ENCODE peak calls at places on chromosome 19, in nine cellular contexts. One of them, this sample, is unnamed.

GRCh38 chr19:2170219-2170618 is 6.5 kb downstream of the DOT1L start:
- DNase-seq in RWPE1: no peak
- DNase-seq in K562: no peak
- DNase-seq in choroid plexus epithelial cell: no peak
- DNase-seq in fibroblast of lung: no peak
- DNase-seq in MM.1S: no peak
- DNase-seq in endothelial cell: no peak
- DNase-seq in retinal pigment epithelial cell: no peak
- DNase-seq in foreskin fibroblast: no peak
- DNase-seq in this sample: no peak

GRCh38 chr19:41431426-41432386 is 4.5 kb upstream of the B3GNT8 start:
- DNase-seq in RWPE1: peak
- DNase-seq in K562: peak
- DNase-seq in choroid plexus epithelial cell: peak
- DNase-seq in fibroblast of lung: no peak
- DNase-seq in MM.1S: no peak
- DNase-seq in endothelial cell: no peak
- DNase-seq in retinal pigment epithelial cell: no peak
- DNase-seq in foreskin fibroblast: peak
- DNase-seq in this sample: no peak

GRCh38 chr19:15498156-15498858 is 10.0 kb upstream of the CYP4F22 start:
- DNase-seq in RWPE1: no peak
- DNase-seq in K562: no peak
- DNase-seq in choroid plexus epithelial cell: no peak
- DNase-seq in fibroblast of lung: no peak
- DNase-seq in MM.1S: no peak
- DNase-seq in endothelial cell: no peak
- DNase-seq in retinal pigment epithelial cell: no peak
- DNase-seq in foreskin fibroblast: no peak
- DNase-seq in this sample: no peak

GRCh38 chr19:28332351-28332750 is 880.6 kb downstream of the UQCRFS1 start:
- DNase-seq in RWPE1: no peak
- DNase-seq in K562: no peak
- DNase-seq in choroid plexus epithelial cell: no peak
- DNase-seq in fibroblast of lung: no peak
- DNase-seq in MM.1S: no peak
- DNase-seq in endothelial cell: no peak
- DNase-seq in retinal pigment epithelial cell: no peak
- DNase-seq in foreskin fibroblast: no peak
- DNase-seq in this sample: no peak

GRCh38 chr19:55289117-55289796 is 5.5 kb downstream of the BRSK1 start:
- DNase-seq in RWPE1: no peak
- DNase-seq in K562: no peak
- DNase-seq in choroid plexus epithelial cell: no peak
- DNase-seq in fibroblast of lung: no peak
- DNase-seq in MM.1S: no peak
- DNase-seq in endothelial cell: no peak
- DNase-seq in retinal pigment epithelial cell: no peak
- DNase-seq in foreskin fibroblast: no peak
- DNase-seq in this sample: no peak

GRCh38 chr19:28687296-28687695 is 525.7 kb downstream of the UQCRFS1 start:
- DNase-seq in RWPE1: no peak
- DNase-seq in K562: no peak
- DNase-seq in choroid plexus epithelial cell: peak
- DNase-seq in fibroblast of lung: no peak
- DNase-seq in MM.1S: no peak
- DNase-seq in endothelial cell: no peak
- DNase-seq in retinal pigment epithelial cell: no peak
- DNase-seq in foreskin fibroblast: no peak
- DNase-seq in this sample: no peak

GRCh38 chr19:38869160-38869835 is 8.8 kb downstream of the RINL start:
- DNase-seq in RWPE1: no peak
- DNase-seq in K562: no peak
- DNase-seq in choroid plexus epithelial cell: no peak
- DNase-seq in fibroblast of lung: no peak
- DNase-seq in MM.1S: no peak
- DNase-seq in endothelial cell: no peak
- DNase-seq in retinal pigment epithelial cell: no peak
- DNase-seq in foreskin fibroblast: no peak
- DNase-seq in this sample: no peak

GRCh38 chr19:17555929-17556813 is 722 bp downstream of the COLGALT1 start:
- DNase-seq in RWPE1: no peak
- DNase-seq in K562: peak
- DNase-seq in choroid plexus epithelial cell: peak
- DNase-seq in fibroblast of lung: peak
- DNase-seq in MM.1S: peak
- DNase-seq in endothelial cell: peak
- DNase-seq in retinal pigment epithelial cell: no peak
- DNase-seq in foreskin fibroblast: peak
- DNase-seq in this sample: peak

GRCh38 chr19:18697680-18698079 is 14.2 kb downstream of the CRTC1 start:
- DNase-seq in RWPE1: no peak
- DNase-seq in K562: no peak
- DNase-seq in choroid plexus epithelial cell: no peak
- DNase-seq in fibroblast of lung: no peak
- DNase-seq in MM.1S: no peak
- DNase-seq in endothelial cell: no peak
- DNase-seq in retinal pigment epithelial cell: no peak
- DNase-seq in foreskin fibroblast: no peak
- DNase-seq in this sample: no peak

GRCh38 chr19:5292843-5293606 is 47.6 kb downstream of the PTPRS start:
- DNase-seq in RWPE1: peak
- DNase-seq in K562: peak
- DNase-seq in choroid plexus epithelial cell: peak
- DNase-seq in fibroblast of lung: peak
- DNase-seq in MM.1S: no peak
- DNase-seq in endothelial cell: peak
- DNase-seq in retinal pigment epithelial cell: no peak
- DNase-seq in foreskin fibroblast: peak
- DNase-seq in this sample: peak

GRCh38 chr19:42255766-42256750 is 1.1 kb upstream of the ERF start:
- DNase-seq in RWPE1: no peak
- DNase-seq in K562: no peak
- DNase-seq in choroid plexus epithelial cell: peak
- DNase-seq in fibroblast of lung: peak
- DNase-seq in MM.1S: peak
- DNase-seq in endothelial cell: peak
- DNase-seq in retinal pigment epithelial cell: no peak
- DNase-seq in foreskin fibroblast: no peak
- DNase-seq in this sample: peak

GRCh38 chr19:14775855-14776254 is 2.5 kb downstream of the ADGRE2 start:
- DNase-seq in RWPE1: no peak
- DNase-seq in K562: peak
- DNase-seq in choroid plexus epithelial cell: no peak
- DNase-seq in fibroblast of lung: no peak
- DNase-seq in MM.1S: no peak
- DNase-seq in endothelial cell: no peak
- DNase-seq in retinal pigment epithelial cell: no peak
- DNase-seq in foreskin fibroblast: no peak
- DNase-seq in this sample: no peak

GRCh38 chr19:3094638-3095374 is 644 bp downstream of the GNA11 start:
- DNase-seq in RWPE1: no peak
- DNase-seq in K562: no peak
- DNase-seq in choroid plexus epithelial cell: peak
- DNase-seq in fibroblast of lung: peak
- DNase-seq in MM.1S: no peak
- DNase-seq in endothelial cell: peak
- DNase-seq in retinal pigment epithelial cell: no peak
- DNase-seq in foreskin fibroblast: no peak
- DNase-seq in this sample: no peak

GRCh38 chr19:2527716-2528115 is 51.8 kb downstream of the GADD45B start:
- DNase-seq in RWPE1: no peak
- DNase-seq in K562: no peak
- DNase-seq in choroid plexus epithelial cell: no peak
- DNase-seq in fibroblast of lung: no peak
- DNase-seq in MM.1S: no peak
- DNase-seq in endothelial cell: no peak
- DNase-seq in retinal pigment epithelial cell: no peak
- DNase-seq in foreskin fibroblast: no peak
- DNase-seq in this sample: no peak

GRCh38 chr19:3403489-3404323 is 37.3 kb downstream of the NFIC start:
- DNase-seq in RWPE1: no peak
- DNase-seq in K562: peak
- DNase-seq in choroid plexus epithelial cell: peak
- DNase-seq in fibroblast of lung: peak
- DNase-seq in MM.1S: no peak
- DNase-seq in endothelial cell: no peak
- DNase-seq in retinal pigment epithelial cell: peak
- DNase-seq in foreskin fibroblast: peak
- DNase-seq in this sample: no peak

GRCh38 chr19:38831142-38831605 is 420 bp downstream of the ECH1 start:
- DNase-seq in RWPE1: peak
- DNase-seq in K562: peak
- DNase-seq in choroid plexus epithelial cell: peak
- DNase-seq in fibroblast of lung: peak
- DNase-seq in MM.1S: no peak
- DNase-seq in endothelial cell: peak
- DNase-seq in retinal pigment epithelial cell: no peak
- DNase-seq in foreskin fibroblast: peak
- DNase-seq in this sample: peak

GRCh38 chr19:8489591-8490394 is 12.6 kb downstream of the PRAM1 start:
- DNase-seq in RWPE1: peak
- DNase-seq in K562: no peak
- DNase-seq in choroid plexus epithelial cell: no peak
- DNase-seq in fibroblast of lung: no peak
- DNase-seq in MM.1S: no peak
- DNase-seq in endothelial cell: no peak
- DNase-seq in retinal pigment epithelial cell: no peak
- DNase-seq in foreskin fibroblast: no peak
- DNase-seq in this sample: no peak

GRCh38 chr19:8490395-8490760 is 12.1 kb downstream of the PRAM1 start:
- DNase-seq in RWPE1: no peak
- DNase-seq in K562: no peak
- DNase-seq in choroid plexus epithelial cell: no peak
- DNase-seq in fibroblast of lung: no peak
- DNase-seq in MM.1S: no peak
- DNase-seq in endothelial cell: no peak
- DNase-seq in retinal pigment epithelial cell: no peak
- DNase-seq in foreskin fibroblast: no peak
- DNase-seq in this sample: no peak

GRCh38 chr19:8494158-8494557 is 8.3 kb downstream of the PRAM1 start:
- DNase-seq in RWPE1: no peak
- DNase-seq in K562: no peak
- DNase-seq in choroid plexus epithelial cell: no peak
- DNase-seq in fibroblast of lung: no peak
- DNase-seq in MM.1S: no peak
- DNase-seq in endothelial cell: no peak
- DNase-seq in retinal pigment epithelial cell: no peak
- DNase-seq in foreskin fibroblast: no peak
- DNase-seq in this sample: no peak

GRCh38 chr19:8490873-8491272 is 11.6 kb downstream of the PRAM1 start:
- DNase-seq in RWPE1: no peak
- DNase-seq in K562: no peak
- DNase-seq in choroid plexus epithelial cell: no peak
- DNase-seq in fibroblast of lung: no peak
- DNase-seq in MM.1S: no peak
- DNase-seq in endothelial cell: no peak
- DNase-seq in retinal pigment epithelial cell: no peak
- DNase-seq in foreskin fibroblast: no peak
- DNase-seq in this sample: no peak

GRCh38 chr19:8491574-8491973 is 10.9 kb downstream of the PRAM1 start:
- DNase-seq in RWPE1: no peak
- DNase-seq in K562: no peak
- DNase-seq in choroid plexus epithelial cell: no peak
- DNase-seq in fibroblast of lung: no peak
- DNase-seq in MM.1S: no peak
- DNase-seq in endothelial cell: no peak
- DNase-seq in retinal pigment epithelial cell: no peak
- DNase-seq in foreskin fibroblast: no peak
- DNase-seq in this sample: no peak
- TF ChIP-seq CTCF in RWPE1: no peak
- TF ChIP-seq CTCF in K562: no peak
- TF ChIP-seq CTCF in choroid plexus epithelial cell: no peak
- TF ChIP-seq CTCF in fibroblast of lung: no peak
- TF ChIP-seq CTCF in MM.1S: no peak
- TF ChIP-seq CTCF in endothelial cell: no peak
- TF ChIP-seq CTCF in retinal pigment epithelial cell: no peak
- TF ChIP-seq CTCF in foreskin fibroblast: no peak
- TF ChIP-seq CTCF in this sample: no peak

GRCh38 chr19:45103625-45104319 is 10.8 kb downstream of the PPP1R37 start:
- DNase-seq in RWPE1: no peak
- DNase-seq in K562: no peak
- DNase-seq in choroid plexus epithelial cell: no peak
- DNase-seq in fibroblast of lung: no peak
- DNase-seq in MM.1S: no peak
- DNase-seq in endothelial cell: no peak
- DNase-seq in retinal pigment epithelial cell: peak
- DNase-seq in foreskin fibroblast: no peak
- DNase-seq in this sample: no peak
- TF ChIP-seq CTCF in RWPE1: no peak
- TF ChIP-seq CTCF in K562: no peak
- TF ChIP-seq CTCF in choroid plexus epithelial cell: peak
- TF ChIP-seq CTCF in fibroblast of lung: no peak
- TF ChIP-seq CTCF in MM.1S: no peak
- TF ChIP-seq CTCF in endothelial cell: no peak
- TF ChIP-seq CTCF in retinal pigment epithelial cell: peak
- TF ChIP-seq CTCF in foreskin fibroblast: no peak
- TF ChIP-seq CTCF in this sample: no peak

GRCh38 chr19:13334801-13335481 is 171.3 kb downstream of the CACNA1A start:
- DNase-seq in RWPE1: no peak
- DNase-seq in K562: no peak
- DNase-seq in choroid plexus epithelial cell: no peak
- DNase-seq in fibroblast of lung: no peak
- DNase-seq in MM.1S: no peak
- DNase-seq in endothelial cell: no peak
- DNase-seq in retinal pigment epithelial cell: no peak
- DNase-seq in foreskin fibroblast: no peak
- DNase-seq in this sample: no peak
- TF ChIP-seq CTCF in RWPE1: no peak
- TF ChIP-seq CTCF in K562: peak
- TF ChIP-seq CTCF in choroid plexus epithelial cell: no peak
- TF ChIP-seq CTCF in fibroblast of lung: no peak
- TF ChIP-seq CTCF in MM.1S: no peak
- TF ChIP-seq CTCF in endothelial cell: peak
- TF ChIP-seq CTCF in retinal pigment epithelial cell: no peak
- TF ChIP-seq CTCF in foreskin fibroblast: no peak
- TF ChIP-seq CTCF in this sample: no peak

DNA sequence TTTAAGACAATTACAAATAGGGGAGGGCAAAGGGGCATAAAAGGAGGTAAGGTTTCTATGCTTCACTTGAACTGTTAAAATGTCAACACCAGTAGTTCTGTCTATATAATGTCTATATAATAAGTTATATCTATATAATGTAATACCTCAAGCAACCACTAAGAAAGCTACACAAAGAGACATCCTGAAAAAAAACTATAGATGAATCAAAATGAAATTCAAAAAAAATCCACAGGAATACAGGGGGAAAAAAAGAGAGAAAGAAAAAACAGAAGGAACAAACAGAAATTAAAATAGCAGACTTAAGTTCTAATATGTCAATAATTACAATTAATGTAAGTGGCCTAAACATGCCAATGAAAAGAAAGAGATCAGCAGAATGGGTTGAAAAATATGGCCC is 186.0 kb downstream of the KCTD15 start:
- DNase-seq in RWPE1: no peak
- DNase-seq in K562: no peak
- DNase-seq in choroid plexus epithelial cell: no peak
- DNase-seq in fibroblast of lung: no peak
- DNase-seq in MM.1S: no peak
- DNase-seq in endothelial cell: no peak
- DNase-seq in retinal pigment epithelial cell: no peak
- DNase-seq in foreskin fibroblast: no peak
- DNase-seq in this sample: no peak
- TF ChIP-seq CTCF in RWPE1: no peak
- TF ChIP-seq CTCF in K562: no peak
- TF ChIP-seq CTCF in choroid plexus epithelial cell: no peak
- TF ChIP-seq CTCF in fibroblast of lung: no peak
- TF ChIP-seq CTCF in MM.1S: no peak
- TF ChIP-seq CTCF in endothelial cell: peak
- TF ChIP-seq CTCF in retinal pigment epithelial cell: no peak
- TF ChIP-seq CTCF in foreskin fibroblast: no peak
- TF ChIP-seq CTCF in this sample: peak

This sample was measured in neural crest cell.